ENCODE peak calls at places on chromosomes 7 and 10, in four cellular contexts. V is cardiac muscle cell, X is left ventricle myocardium inferior, H is renal cortical epithelial cell. K is an unnamed sample.

GRCh38 chr7:116999316-116999715 is 46.0 kb downstream of the ST7 start:
- DNase-seq in X (no peak), H (no peak), V (peak), K (peak)

GRCh38 chr10:99346247-99346646 is 17.1 kb downstream of the CNNM1 start:
- DNase-seq in H (no peak), V (peak), X (no peak), K (peak)

GRCh38 chr10:13296476-13296875 is 3.4 kb downstream of the PHYH start:
- DNase-seq in H (peak), V (no peak), X (no peak), K (no peak)

GRCh38 chr10:127278001-127278400 is 81.6 kb upstream of the INSYN2A start:
- DNase-seq in X (no peak), H (peak), V (peak), K (peak)

GRCh38 chr10:79112898-79113431 is 44.2 kb downstream of the ZMIZ1 start:
- DNase-seq in H (peak), X (peak), V (peak), K (peak)

GRCh38 chr7:116169060-116169459 is 41.3 kb upstream of the TES start:
- DNase-seq in V (peak), X (no peak), H (peak), K (peak)

GRCh38 chr10:27448926-27449325 is 55.2 kb upstream of the RAB18 start:
- DNase-seq in H (peak), X (no peak), V (peak), K (peak)

GRCh38 chr10:36026081-36026480 is 384.0 kb upstream of the FZD8 start:
- DNase-seq in X (no peak), H (peak), V (no peak), K (no peak)

GRCh38 chr10:132063432-132063831 is 2.3 kb upstream of the JAKMIP3 start:
- DNase-seq in X (no peak), V (no peak), H (no peak), K (no peak)

GRCh38 chr10:30984563-30985328 is 46.9 kb downstream of the ZNF438 start:
- DNase-seq in X (no peak), H (peak), V (peak), K (peak)

GRCh38 chr10:114491933-114492332 is 87.6 kb upstream of the AFAP1L2 start:
- DNase-seq in X (no peak), H (no peak), V (no peak), K (peak)

GRCh38 chr7:82417898-82418297 is 25.7 kb downstream of the CACNA2D1 start:
- DNase-seq in X (no peak), H (no peak), V (no peak), K (no peak)

GRCh38 chr10:133124357-133125211 is 35.4 kb upstream of the KNDC1 start:
- DNase-seq in X (peak), H (no peak), V (peak), K (no peak)

GRCh38 chr7:6228865-6229264 is 43.6 kb downstream of the CYTH3 start:
- DNase-seq in V (peak), H (no peak), X (no peak), K (no peak)